ENCODE peak calls at places on chromosomes 13 and 19, in four cellular contexts. O, H, G and T are unnamed samples.

GRCh38 chr13:43196750-43197149 is 173.4 kb downstream of the DNAJC15 start:
- DNase-seq in O (no peak), H (no peak), G (no peak), T (no peak)

GRCh38 chr19:46351241-46352041 is 4.6 kb downstream of the PPP5C start:
- DNase-seq in O (peak), H (peak), G (no peak), T (peak)

GRCh38 chr13:113187263-113187669 is 21.2 kb downstream of the PCID2 start:
- DNase-seq in O (peak), H (peak), G (peak), T (peak)

GRCh38 chr13:30932481-30933333 is at the start of gene TEX26:
- DNase-seq in O (no peak), H (no peak), G (peak), T (peak)

GRCh38 chr13:33953203-33953602 is 135.3 kb downstream of the RFC3 start:
- DNase-seq in O (peak), H (no peak), G (no peak), T (no peak)

GRCh38 chr13:43785166-43785680 is 1.5 kb downstream of the ENOX1 start:
- DNase-seq in O (no peak), H (no peak), G (peak), T (peak)

GRCh38 chr19:21143846-21144245 is 2.0 kb downstream of the ZNF431 start:
- DNase-seq in O (peak), H (no peak), G (no peak), T (no peak)

GRCh38 chr19:56491399-56491798 is 14.3 kb upstream of the ZNF667 start:
- DNase-seq in O (no peak), H (no peak), G (peak), T (no peak)

GRCh38 chr19:44003461-44004134 is 841 bp downstream of the ZNF230 start:
- DNase-seq in O (no peak), H (no peak), G (no peak), T (no peak)

GRCh38 chr13:110251227-110251791 is 55.6 kb downstream of the COL4A1 start:
- DNase-seq in O (no peak), H (no peak), G (no peak), T (peak)

GRCh38 chr19:18905058-18905456 is 9.1 kb upstream of the CERS1 start:
- DNase-seq in O (no peak), H (no peak), G (no peak), T (no peak)

GRCh38 chr19:42023121-42023942 is 29.3 kb upstream of the ATP1A3 start:
- DNase-seq in O (no peak), H (no peak), G (peak), T (no peak)

GRCh38 chr19:4523306-4524110 is 5.2 kb upstream of the PLIN4 start:
- DNase-seq in O (peak), H (peak), G (peak), T (peak)

GRCh38 chr13:59672445-59672844 is 491.3 kb downstream of the DIAPH3 start:
- DNase-seq in O (no peak), H (no peak), G (no peak), T (no peak)

GRCh38 chr19:24000656-24001055 is 86.0 kb downstream of the ZNF726 start:
- DNase-seq in O (no peak), H (no peak), G (no peak), T (no peak)

GRCh38 chr13:46339035-46339666 is 47.9 kb downstream of the RUBCNL start:
- DNase-seq in O (peak), H (peak), G (no peak), T (peak)

GRCh38 chr19:38134538-38135149 is 89.4 kb downstream of the DPF1 start:
- DNase-seq in O (no peak), H (no peak), G (peak), T (no peak)

GRCh38 chr13:51330741-51331140 is 8.8 kb upstream of the SERPINE3 start:
- DNase-seq in O (peak), H (no peak), G (no peak), T (no peak)

GRCh38 chr19:55189424-55189823 is 9.3 kb upstream of the SYT5 start:
- DNase-seq in O (peak), H (peak), G (no peak), T (no peak)

GRCh38 chr13:113616991-113617749 is 32.6 kb downstream of the TFDP1 start:
- DNase-seq in O (no peak), H (no peak), G (peak), T (peak)

GRCh38 chr19:40805258-40805868 is 6.4 kb downstream of the EGLN2 start:
- DNase-seq in O (no peak), H (no peak), G (no peak), T (no peak)

GRCh38 chr19:13181747-13182388 is 31.7 kb downstream of the IER2 start:
- DNase-seq in O (peak), H (peak), G (no peak), T (no peak)

GRCh38 chr19:4066176-4066606 is 508 bp downstream of the ZBTB7A start:
- DNase-seq in O (no peak), H (peak), G (no peak), T (peak)

GRCh38 chr13:27933580-27934328 is 14.0 kb downstream of the PDX1 start:
- DNase-seq in O (no peak), H (no peak), G (no peak), T (no peak)

GRCh38 chr13:43787518-43787891 is 733 bp upstream of the ENOX1 start:
- DNase-seq in O (no peak), H (no peak), G (peak), T (no peak)

GRCh38 chr13:43085545-43085944 is 62.2 kb downstream of the DNAJC15 start:
- DNase-seq in O (peak), H (no peak), G (no peak), T (no peak)

GRCh38 chr19:54390942-54391577 is 24.2 kb upstream of the TTYH1 start:
- DNase-seq in O (peak), H (no peak), G (peak), T (no peak)

GRCh38 chr13:90171649-90172048 is 1175.8 kb upstream of the MIR17HG start:
- DNase-seq in O (no peak), H (no peak), G (no peak), T (no peak)

GRCh38 chr19:48928164-48929005 is 5.1 kb upstream of the DHDH start:
- DNase-seq in O (no peak), H (no peak), G (no peak), T (no peak)

GRCh38 chr13:33910267-33910666 is 92.3 kb downstream of the RFC3 start:
- DNase-seq in O (no peak), H (no peak), G (no peak), T (no peak)

GRCh38 chr13:20461481-20461859 is 64.2 kb downstream of the CRYL1 start:
- DNase-seq in O (peak), H (no peak), G (peak), T (no peak)

GRCh38 chr19:49357186-49357585 is 5.0 kb downstream of the TEAD2 start:
- DNase-seq in O (no peak), H (no peak), G (no peak), T (no peak)

GRCh38 chr13:95536629-95537241 is 15.8 kb upstream of the CLDN10 start:
- DNase-seq in O (peak), H (no peak), G (no peak), T (no peak)

GRCh38 chr19:7699422-7700127 is 2.4 kb downstream of the FCER2 start:
- DNase-seq in O (peak), H (no peak), G (peak), T (no peak)

GRCh38 chr13:32903720-32904119 is 112.5 kb upstream of the KL start:
- DNase-seq in O (no peak), H (peak), G (peak), T (no peak)

GRCh38 chr19:34254552-34255432 is at the start of gene GARRE1:
- DNase-seq in O (no peak), H (peak), G (peak), T (peak)

GRCh38 chr19:54481326-54481930 is 8.3 kb upstream of the CDC42EP5 start:
- DNase-seq in O (peak), H (no peak), G (peak), T (no peak)